ENCODE peak calls at places on chromosomes 2 and 18, in five cellular contexts. Z is ELR; X is hypothalamus; P is NCI-H1694; Y is stimulated activated CD4-positive, alpha-beta T cell treated with anti-CD3 and anti-CD28 coated beads, Interleukin-1b, Interleukin-23, amount 100 ng/mL, for 1 hour. U is an unnamed sample.

GRCh38 chr2:100513650-100514049 is 43.4 kb downstream of the NMS start:
- DNase-seq in Z (no peak), X (no peak), P (no peak), Y (no peak), U (no peak)

GRCh38 chr2:205017912-205018311 is 472.6 kb downstream of the PARD3B start:
- DNase-seq in Z (no peak), X (no peak), P (no peak), Y (no peak), U (no peak)

GRCh38 chr2:156110890-156111289 is 221.6 kb downstream of the NR4A2 start:
- DNase-seq in Z (peak; percentile 3), X (no peak), P (no peak), Y (no peak), U (no peak)

GRCh38 chr2:241112592-241112991 is 10.5 kb upstream of the MTERF4 start:
- DNase-seq in Z (no peak), X (no peak), P (no peak), Y (no peak), U (no peak)

GRCh38 chr2:52976132-52976949 is 791.3 kb upstream of the CHAC2 start:
- DNase-seq in Z (peak; percentile 48), X (no peak), P (no peak), Y (no peak), U (no peak)

GRCh38 chr2:26185304-26185928 is 12.5 kb downstream of the GAREM2 start:
- DNase-seq in Z (no peak), X (no peak), P (no peak), Y (no peak), U (no peak)

GRCh38 chr18:13463526-13463925 is 245.0 kb downstream of the LDLRAD4 start:
- DNase-seq in Z (no peak), X (no peak), P (no peak), Y (no peak), U (no peak)

GRCh38 chr2:152743004-152743403 is 24.6 kb downstream of the ARL6IP6 start:
- DNase-seq in Z (peak; percentile 34), X (no peak), P (no peak), Y (no peak), U (peak; percentile 10)

GRCh38 chr18:48629730-48630324 is 91.0 kb downstream of the CTIF start:
- DNase-seq in Z (peak; percentile 97), X (no peak), P (no peak), Y (no peak), U (no peak)

GRCh38 chr2:196068271-196069209 is at the start of gene DNAH7:
- DNase-seq in Z (peak; percentile 90), X (peak; percentile 81), P (peak; percentile 82), Y (peak; percentile 81), U (peak; percentile 87)

GRCh38 chr2:149055751-149056150 is 17.3 kb downstream of the LYPD6B start:
- DNase-seq in Z (peak; percentile 29), X (no peak), P (no peak), Y (no peak), U (no peak)

U was measured in NCI-H526.